ENCODE peak calls at places on chromosomes 3 and 15, in nine cellular contexts. One of them, this sample, is unnamed.

GRCh38 chr3:104145164-104145563 is 1221.5 kb upstream of the ALCAM start:
- DNase-seq in stimulated activated CD4-positive, alpha-beta T cell treated with anti-CD3 and anti-CD28 coated beads, Interleukin-12 subunit alpha, Interleukin-12 subunit beta, amount 100 ng/mL, for 4 hours: no peak
- DNase-seq in GM23338: no peak
- DNase-seq in left kidney: no peak
- DNase-seq in T-helper 1 cell: no peak
- DNase-seq in HFFc6: no peak
- DNase-seq in cardiac septum: no peak
- DNase-seq in H54: no peak
- DNase-seq in WTC11: no peak
- DNase-seq in this sample: no peak

GRCh38 chr3:182739619-182740018 is 53.7 kb upstream of the ATP11B start:
- DNase-seq in stimulated activated CD4-positive, alpha-beta T cell treated with anti-CD3 and anti-CD28 coated beads, Interleukin-12 subunit alpha, Interleukin-12 subunit beta, amount 100 ng/mL, for 4 hours: no peak
- DNase-seq in GM23338: no peak
- DNase-seq in left kidney: peak
- DNase-seq in T-helper 1 cell: no peak
- DNase-seq in HFFc6: peak
- DNase-seq in cardiac septum: no peak
- DNase-seq in H54: no peak
- DNase-seq in WTC11: no peak
- DNase-seq in this sample: no peak

GRCh38 chr15:73982251-73982962 is 9.7 kb downstream of the STOML1 start:
- DNase-seq in stimulated activated CD4-positive, alpha-beta T cell treated with anti-CD3 and anti-CD28 coated beads, Interleukin-12 subunit alpha, Interleukin-12 subunit beta, amount 100 ng/mL, for 4 hours: no peak
- DNase-seq in GM23338: no peak
- DNase-seq in left kidney: peak
- DNase-seq in T-helper 1 cell: no peak
- DNase-seq in HFFc6: peak
- DNase-seq in cardiac septum: peak
- DNase-seq in H54: no peak
- DNase-seq in WTC11: no peak
- DNase-seq in this sample: peak

GRCh38 chr15:52651868-52652267 is 27.3 kb downstream of the ATOSA start:
- DNase-seq in stimulated activated CD4-positive, alpha-beta T cell treated with anti-CD3 and anti-CD28 coated beads, Interleukin-12 subunit alpha, Interleukin-12 subunit beta, amount 100 ng/mL, for 4 hours: no peak
- DNase-seq in GM23338: peak
- DNase-seq in left kidney: peak
- DNase-seq in T-helper 1 cell: no peak
- DNase-seq in HFFc6: no peak
- DNase-seq in cardiac septum: peak
- DNase-seq in H54: peak
- DNase-seq in WTC11: peak
- DNase-seq in this sample: no peak

GRCh38 chr3:11200679-11200952 is 46.3 kb downstream of the HRH1 start:
- DNase-seq in stimulated activated CD4-positive, alpha-beta T cell treated with anti-CD3 and anti-CD28 coated beads, Interleukin-12 subunit alpha, Interleukin-12 subunit beta, amount 100 ng/mL, for 4 hours: no peak
- DNase-seq in GM23338: no peak
- DNase-seq in left kidney: no peak
- DNase-seq in T-helper 1 cell: no peak
- DNase-seq in HFFc6: no peak
- DNase-seq in cardiac septum: no peak
- DNase-seq in H54: no peak
- DNase-seq in WTC11: no peak
- DNase-seq in this sample: no peak

GRCh38 chr3:14847613-14848541 is 29.1 kb downstream of the FGD5 start:
- DNase-seq in stimulated activated CD4-positive, alpha-beta T cell treated with anti-CD3 and anti-CD28 coated beads, Interleukin-12 subunit alpha, Interleukin-12 subunit beta, amount 100 ng/mL, for 4 hours: no peak
- DNase-seq in GM23338: peak
- DNase-seq in left kidney: peak
- DNase-seq in T-helper 1 cell: no peak
- DNase-seq in HFFc6: no peak
- DNase-seq in cardiac septum: peak
- DNase-seq in H54: no peak
- DNase-seq in WTC11: peak
- DNase-seq in this sample: no peak

GRCh38 chr3:99765042-99765942 is 52.4 kb upstream of the CMSS1 start:
- DNase-seq in stimulated activated CD4-positive, alpha-beta T cell treated with anti-CD3 and anti-CD28 coated beads, Interleukin-12 subunit alpha, Interleukin-12 subunit beta, amount 100 ng/mL, for 4 hours: no peak
- DNase-seq in GM23338: no peak
- DNase-seq in left kidney: no peak
- DNase-seq in T-helper 1 cell: no peak
- DNase-seq in HFFc6: peak
- DNase-seq in cardiac septum: no peak
- DNase-seq in H54: no peak
- DNase-seq in WTC11: no peak
- DNase-seq in this sample: peak

GRCh38 chr15:89406756-89407650 is 72.4 kb upstream of the POLG start:
- DNase-seq in stimulated activated CD4-positive, alpha-beta T cell treated with anti-CD3 and anti-CD28 coated beads, Interleukin-12 subunit alpha, Interleukin-12 subunit beta, amount 100 ng/mL, for 4 hours: no peak
- DNase-seq in GM23338: peak
- DNase-seq in left kidney: no peak
- DNase-seq in T-helper 1 cell: no peak
- DNase-seq in HFFc6: no peak
- DNase-seq in cardiac septum: no peak
- DNase-seq in H54: no peak
- DNase-seq in WTC11: peak
- DNase-seq in this sample: no peak